ENCODE peak calls at places on chromosomes 3 and 15, in ten cellular contexts. One of them, this sample, is unnamed. For H3K27me3, the result is how much of the 10 kb centered on the place peaks cover.

GRCh38 chr3:137263982-137264777 is 306.4 kb downstream of the IL20RB start:
- DNase-seq in upper lobe of right lung: no peak
- DNase-seq in BE2C: no peak
- DNase-seq in stomach: no peak
- DNase-seq in right atrium auricular region: no peak
- DNase-seq in tibial artery: no peak
- DNase-seq in cardiac muscle cell: peak
- DNase-seq in ovary: peak
- DNase-seq in IMR-90: no peak
- DNase-seq in lung: no peak
- DNase-seq in this sample: peak

GRCh38 chr3:127233371-127233770 is 40.4 kb downstream of the PRR23E start:
- DNase-seq in upper lobe of right lung: no peak
- DNase-seq in BE2C: no peak
- DNase-seq in stomach: no peak
- DNase-seq in right atrium auricular region: no peak
- DNase-seq in tibial artery: no peak
- DNase-seq in cardiac muscle cell: peak
- DNase-seq in ovary: no peak
- DNase-seq in IMR-90: no peak
- DNase-seq in lung: no peak
- DNase-seq in this sample: no peak

GRCh38 chr15:100170673-100171210 is 171.0 kb downstream of the ADAMTS17 start:
- DNase-seq in upper lobe of right lung: no peak
- DNase-seq in BE2C: no peak
- DNase-seq in stomach: no peak
- DNase-seq in right atrium auricular region: no peak
- DNase-seq in tibial artery: no peak
- DNase-seq in cardiac muscle cell: no peak
- DNase-seq in ovary: no peak
- DNase-seq in IMR-90: no peak
- DNase-seq in lung: no peak
- DNase-seq in this sample: no peak

GRCh38 chr3:11658180-11658579 is 14.5 kb upstream of the VGLL4 start:
- DNase-seq in upper lobe of right lung: no peak
- DNase-seq in BE2C: no peak
- DNase-seq in stomach: no peak
- DNase-seq in right atrium auricular region: no peak
- DNase-seq in tibial artery: no peak
- DNase-seq in cardiac muscle cell: no peak
- DNase-seq in ovary: no peak
- DNase-seq in IMR-90: no peak
- DNase-seq in lung: no peak
- DNase-seq in this sample: no peak

GRCh38 chr3:188875413-188875812 is 296.4 kb upstream of the TPRG1 start:
- DNase-seq in upper lobe of right lung: no peak
- DNase-seq in BE2C: no peak
- DNase-seq in stomach: no peak
- DNase-seq in right atrium auricular region: no peak
- DNase-seq in tibial artery: no peak
- DNase-seq in cardiac muscle cell: no peak
- DNase-seq in ovary: no peak
- DNase-seq in IMR-90: no peak
- DNase-seq in lung: no peak
- DNase-seq in this sample: no peak

GRCh38 chr3:131047582-131047981 is 20.9 kb downstream of the NEK11 start:
- DNase-seq in upper lobe of right lung: no peak
- DNase-seq in BE2C: peak
- DNase-seq in stomach: no peak
- DNase-seq in right atrium auricular region: no peak
- DNase-seq in tibial artery: no peak
- DNase-seq in cardiac muscle cell: no peak
- DNase-seq in ovary: no peak
- DNase-seq in IMR-90: no peak
- DNase-seq in lung: no peak
- DNase-seq in this sample: no peak

GRCh38 chr3:64225695-64226499 is 631 bp upstream of the PRICKLE2 start:
- DNase-seq in upper lobe of right lung: no peak
- DNase-seq in BE2C: no peak
- DNase-seq in stomach: no peak
- DNase-seq in right atrium auricular region: no peak
- DNase-seq in tibial artery: no peak
- DNase-seq in cardiac muscle cell: no peak
- DNase-seq in ovary: no peak
- DNase-seq in IMR-90: peak
- DNase-seq in lung: no peak
- DNase-seq in this sample: no peak

GRCh38 chr3:145942052-145942451 is 218.9 kb downstream of the PLOD2 start:
- DNase-seq in upper lobe of right lung: no peak
- DNase-seq in BE2C: no peak
- DNase-seq in stomach: no peak
- DNase-seq in right atrium auricular region: no peak
- DNase-seq in tibial artery: no peak
- DNase-seq in cardiac muscle cell: no peak
- DNase-seq in ovary: no peak
- DNase-seq in IMR-90: no peak
- DNase-seq in lung: no peak
- DNase-seq in this sample: no peak

GRCh38 chr3:13525827-13526625 is 22.9 kb upstream of the FBLN2 start:
- DNase-seq in upper lobe of right lung: no peak
- DNase-seq in BE2C: no peak
- DNase-seq in stomach: no peak
- DNase-seq in right atrium auricular region: no peak
- DNase-seq in tibial artery: no peak
- DNase-seq in cardiac muscle cell: no peak
- DNase-seq in ovary: no peak
- DNase-seq in IMR-90: no peak
- DNase-seq in lung: no peak
- DNase-seq in this sample: no peak

GRCh38 chr15:71802770-71803169 is 7.6 kb upstream of the NR2E3 start:
- DNase-seq in upper lobe of right lung: no peak
- DNase-seq in BE2C: no peak
- DNase-seq in stomach: no peak
- DNase-seq in right atrium auricular region: no peak
- DNase-seq in tibial artery: no peak
- DNase-seq in cardiac muscle cell: peak
- DNase-seq in ovary: no peak
- DNase-seq in IMR-90: no peak
- DNase-seq in lung: no peak
- DNase-seq in this sample: no peak

GRCh38 chr3:23806322-23807160 is 786 bp downstream of the UBE2E1 start:
- DNase-seq in upper lobe of right lung: peak
- DNase-seq in BE2C: peak
- DNase-seq in stomach: no peak
- DNase-seq in right atrium auricular region: no peak
- DNase-seq in tibial artery: peak
- DNase-seq in cardiac muscle cell: peak
- DNase-seq in ovary: peak
- DNase-seq in IMR-90: no peak
- DNase-seq in lung: peak
- DNase-seq in this sample: no peak

GRCh38 chr3:6079518-6080179 is 781.3 kb upstream of the GRM7 start:
- DNase-seq in upper lobe of right lung: no peak
- DNase-seq in BE2C: no peak
- DNase-seq in stomach: no peak
- DNase-seq in right atrium auricular region: no peak
- DNase-seq in tibial artery: no peak
- DNase-seq in cardiac muscle cell: no peak
- DNase-seq in ovary: no peak
- DNase-seq in IMR-90: no peak
- DNase-seq in lung: no peak
- DNase-seq in this sample: no peak

GRCh38 chr15:68808091-68808490 is 12.6 kb downstream of the ANP32A start:
- DNase-seq in upper lobe of right lung: no peak
- DNase-seq in BE2C: no peak
- DNase-seq in stomach: no peak
- DNase-seq in right atrium auricular region: peak
- DNase-seq in tibial artery: no peak
- DNase-seq in cardiac muscle cell: no peak
- DNase-seq in ovary: no peak
- DNase-seq in IMR-90: no peak
- DNase-seq in lung: no peak
- DNase-seq in this sample: no peak

GRCh38 chr3:64393193-64393592 is 167.9 kb upstream of the PRICKLE2 start:
- DNase-seq in upper lobe of right lung: no peak
- DNase-seq in BE2C: no peak
- DNase-seq in stomach: no peak
- DNase-seq in right atrium auricular region: no peak
- DNase-seq in tibial artery: no peak
- DNase-seq in cardiac muscle cell: no peak
- DNase-seq in ovary: no peak
- DNase-seq in IMR-90: no peak
- DNase-seq in lung: no peak
- DNase-seq in this sample: no peak

GRCh38 chr15:85037617-85038016 is 56.0 kb downstream of the PDE8A start:
- DNase-seq in upper lobe of right lung: no peak
- DNase-seq in BE2C: no peak
- DNase-seq in stomach: no peak
- DNase-seq in right atrium auricular region: no peak
- DNase-seq in tibial artery: no peak
- DNase-seq in cardiac muscle cell: no peak
- DNase-seq in ovary: no peak
- DNase-seq in IMR-90: no peak
- DNase-seq in lung: no peak
- DNase-seq in this sample: no peak

GRCh38 chr3:52892625-52893311 is 4.6 kb downstream of the STIMATE start:
- DNase-seq in upper lobe of right lung: no peak
- DNase-seq in BE2C: no peak
- DNase-seq in stomach: no peak
- DNase-seq in right atrium auricular region: no peak
- DNase-seq in tibial artery: no peak
- DNase-seq in cardiac muscle cell: no peak
- DNase-seq in ovary: no peak
- DNase-seq in IMR-90: no peak
- DNase-seq in lung: no peak
- DNase-seq in this sample: no peak

GRCh38 chr15:51312754-51313390 is 25.5 kb downstream of the CYP19A1 start:
- DNase-seq in upper lobe of right lung: no peak
- DNase-seq in BE2C: no peak
- DNase-seq in stomach: no peak
- DNase-seq in right atrium auricular region: no peak
- DNase-seq in tibial artery: no peak
- DNase-seq in cardiac muscle cell: no peak
- DNase-seq in ovary: no peak
- DNase-seq in IMR-90: peak
- DNase-seq in lung: no peak
- DNase-seq in this sample: no peak

GRCh38 chr3:121411554-121411953 is 134.2 kb downstream of the POLQ start:
- DNase-seq in upper lobe of right lung: no peak
- DNase-seq in BE2C: no peak
- DNase-seq in stomach: no peak
- DNase-seq in right atrium auricular region: no peak
- DNase-seq in tibial artery: no peak
- DNase-seq in cardiac muscle cell: no peak
- DNase-seq in ovary: no peak
- DNase-seq in IMR-90: peak
- DNase-seq in lung: no peak
- DNase-seq in this sample: no peak

DNA sequence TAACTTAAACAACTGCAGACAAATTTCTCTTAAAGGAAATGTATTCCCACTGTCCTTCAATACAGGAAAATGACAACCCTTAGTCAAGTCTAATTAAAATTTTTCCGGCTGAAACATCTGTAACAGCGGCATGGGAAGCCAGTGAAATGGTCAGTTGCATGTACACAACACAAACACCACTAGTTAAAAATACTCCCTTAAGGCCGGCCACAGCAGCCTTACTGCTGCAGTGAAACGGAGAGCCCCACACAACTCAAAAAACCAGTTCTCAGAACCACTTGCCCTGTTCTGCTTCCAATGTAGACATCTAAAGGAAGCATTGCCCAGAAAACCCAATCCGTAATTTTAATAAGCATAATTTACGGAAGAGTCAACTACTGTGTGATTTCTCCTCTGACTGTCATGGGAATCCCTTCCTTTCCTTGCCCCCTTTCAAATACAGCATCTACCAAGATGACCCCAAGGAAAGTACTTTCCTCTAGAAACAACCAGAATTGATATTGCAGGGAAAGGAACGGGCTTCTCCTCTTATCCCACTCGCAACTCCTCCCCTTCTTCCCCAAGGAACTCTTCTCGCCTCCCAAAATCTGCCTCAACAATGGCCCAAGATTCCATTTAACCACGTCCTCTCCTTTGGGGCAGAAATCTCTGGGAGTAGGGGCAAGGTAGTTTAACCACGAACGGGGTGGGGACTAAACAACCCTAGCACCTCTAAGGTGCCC is 1.6 kb downstream of the FBN1 start:
- DNase-seq in upper lobe of right lung: no peak
- DNase-seq in BE2C: no peak
- DNase-seq in stomach: no peak
- DNase-seq in right atrium auricular region: no peak
- DNase-seq in tibial artery: no peak
- DNase-seq in cardiac muscle cell: no peak
- DNase-seq in ovary: no peak
- DNase-seq in IMR-90: no peak
- DNase-seq in lung: no peak
- DNase-seq in this sample: no peak
- H3K4me3 ChIP-seq in upper lobe of right lung: peak
- H3K4me3 ChIP-seq in BE2C: peak
- H3K4me3 ChIP-seq in stomach: peak
- H3K4me3 ChIP-seq in right atrium auricular region: peak
- H3K4me3 ChIP-seq in tibial artery: peak
- H3K4me3 ChIP-seq in cardiac muscle cell: peak
- H3K4me3 ChIP-seq in ovary: peak
- H3K4me3 ChIP-seq in IMR-90: peak
- H3K4me3 ChIP-seq in lung: peak
- H3K4me3 ChIP-seq in this sample: peak

GRCh38 chr15:96372554-96372953 is 42.1 kb downstream of the NR2F2 start:
- DNase-seq in upper lobe of right lung: no peak
- DNase-seq in BE2C: no peak
- DNase-seq in stomach: no peak
- DNase-seq in right atrium auricular region: no peak
- DNase-seq in tibial artery: no peak
- DNase-seq in cardiac muscle cell: no peak
- DNase-seq in ovary: no peak
- DNase-seq in IMR-90: no peak
- DNase-seq in lung: no peak
- DNase-seq in this sample: no peak
- H3K27me3 ChIP-seq in upper lobe of right lung: under half
- H3K27me3 ChIP-seq in BE2C: half or more
- H3K27me3 ChIP-seq in stomach: under half
- H3K27me3 ChIP-seq in right atrium auricular region: under half
- H3K27me3 ChIP-seq in tibial artery: under half
- H3K27me3 ChIP-seq in cardiac muscle cell: half or more
- H3K27me3 ChIP-seq in ovary: under half
- H3K27me3 ChIP-seq in IMR-90: under half
- H3K27me3 ChIP-seq in lung: under half
- H3K27me3 ChIP-seq in this sample: under half

GRCh38 chr3:50525987-50526386 is 22.6 kb upstream of the CACNA2D2 start:
- DNase-seq in upper lobe of right lung: peak
- DNase-seq in BE2C: no peak
- DNase-seq in stomach: peak
- DNase-seq in right atrium auricular region: no peak
- DNase-seq in tibial artery: peak
- DNase-seq in cardiac muscle cell: peak
- DNase-seq in ovary: no peak
- DNase-seq in IMR-90: peak
- DNase-seq in lung: peak
- DNase-seq in this sample: no peak
- TF ChIP-seq CTCF in upper lobe of right lung: no peak
- TF ChIP-seq CTCF in BE2C: no peak
- TF ChIP-seq CTCF in stomach: no peak
- TF ChIP-seq CTCF in right atrium auricular region: no peak
- TF ChIP-seq CTCF in tibial artery: no peak
- TF ChIP-seq CTCF in cardiac muscle cell: no peak
- TF ChIP-seq CTCF in ovary: no peak
- TF ChIP-seq CTCF in IMR-90: no peak
- TF ChIP-seq CTCF in lung: no peak
- TF ChIP-seq CTCF in this sample: no peak

GRCh38 chr3:49413338-49413734 is 1.1 kb downstream of the TCTA start:
- DNase-seq in upper lobe of right lung: no peak
- DNase-seq in BE2C: no peak
- DNase-seq in stomach: no peak
- DNase-seq in right atrium auricular region: no peak
- DNase-seq in tibial artery: no peak
- DNase-seq in cardiac muscle cell: no peak
- DNase-seq in ovary: no peak
- DNase-seq in IMR-90: no peak
- DNase-seq in lung: no peak
- DNase-seq in this sample: no peak
- H3K4me3 ChIP-seq in upper lobe of right lung: peak
- H3K4me3 ChIP-seq in BE2C: peak
- H3K4me3 ChIP-seq in stomach: peak
- H3K4me3 ChIP-seq in right atrium auricular region: peak
- H3K4me3 ChIP-seq in tibial artery: peak
- H3K4me3 ChIP-seq in cardiac muscle cell: no peak
- H3K4me3 ChIP-seq in ovary: no peak
- H3K4me3 ChIP-seq in IMR-90: peak
- H3K4me3 ChIP-seq in lung: peak
- H3K4me3 ChIP-seq in this sample: peak